ENCODE peak calls at places on chromosome 20, in seven cellular contexts. Y is K562, S is A549, E is H1, I is IMR-90, D is GM12878, H is HepG2. C is an unnamed sample.
A peak's percentile ranks its signal among the peaks of the same experiment; 100 is the strongest.

GRCh38 chr20:54088430-54088829 is 18.0 kb upstream of the BCAS1 start:
- DNase-seq in Y (no peak), S (no peak), E (no peak), I (no peak), D (no peak), H (no peak), C (no peak)

GRCh38 chr20:11229772-11230171 is 556.0 kb upstream of the JAG1 start:
- DNase-seq in Y (no peak), S (peak; percentile 66), E (no peak), I (peak; percentile 99), D (no peak), H (no peak), C (peak; percentile 34)

GRCh38 chr20:52049001-52049731 is 142.4 kb downstream of the ZFP64 start:
- DNase-seq in Y (no peak), S (no peak), E (peak; percentile 65), I (peak; percentile 27), D (no peak), H (no peak), C (no peak)

GRCh38 chr20:62355527-62356142 is 11.5 kb downstream of the LAMA5 start:
- DNase-seq in Y (no peak), S (peak; percentile 91), E (no peak), I (no peak), D (no peak), H (peak; percentile 65), C (no peak)

GRCh38 chr20:60516442-60516841 is 558.2 kb downstream of the CDH26 start:
- DNase-seq in Y (no peak), S (no peak), E (no peak), I (no peak), D (no peak), H (no peak), C (no peak)

GRCh38 chr20:49889943-49890650 is 25.2 kb downstream of the SPATA2 start:
- DNase-seq in Y (no peak), S (no peak), E (peak; percentile 85), I (no peak), D (no peak), H (no peak), C (no peak)

GRCh38 chr20:10658051-10658823 is 15.6 kb downstream of the JAG1 start:
- DNase-seq in Y (no peak), S (no peak), E (no peak), I (no peak), D (no peak), H (no peak), C (no peak)

GRCh38 chr20:62838511-62838910 is 21.7 kb downstream of the COL9A3 start:
- DNase-seq in Y (no peak), S (no peak), E (no peak), I (no peak), D (no peak), H (no peak), C (no peak)

GRCh38 chr20:4813076-4813838 is 91.5 kb downstream of the PRND start:
- DNase-seq in Y (no peak), S (no peak), E (no peak), I (no peak), D (peak; percentile 43), H (no peak), C (no peak)

GRCh38 chr20:57844626-57845596 is 135.1 kb upstream of the PMEPA1 start:
- DNase-seq in Y (no peak), S (no peak), E (no peak), I (no peak), D (no peak), H (no peak), C (no peak)
- TF ChIP-seq RAD21 in Y (no peak), S (no peak), E (no peak), I (no peak), D (no peak), H (no peak), C (no peak)

GRCh38 chr20:41175727-41176330 is 38.5 kb downstream of the PLCG1 start:
- DNase-seq in Y (no peak), S (no peak), E (peak; percentile 19), I (no peak), D (no peak), H (no peak), C (no peak)
- TF ChIP-seq RAD21 in Y (no peak), S (no peak), E (no peak), I (no peak), D (no peak), H (no peak), C (no peak)

GRCh38 chr20:47482705-47483104 is 19.0 kb upstream of the NCOA3 start:
- DNase-seq in Y (no peak), S (no peak), E (no peak), I (no peak), D (no peak), H (no peak), C (no peak)

GRCh38 chr20:47480705-47481104 is 21.0 kb upstream of the NCOA3 start:
- DNase-seq in Y (no peak), S (no peak), E (no peak), I (no peak), D (no peak), H (no peak), C (no peak)

GRCh38 chr20:47487175-47487917 is 14.3 kb upstream of the NCOA3 start:
- DNase-seq in Y (peak; percentile 53), S (no peak), E (no peak), I (peak; percentile 25), D (peak; percentile 99), H (no peak), C (no peak)

GRCh38 chr20:47481330-47482216 is 20.1 kb upstream of the NCOA3 start:
- DNase-seq in Y (no peak), S (no peak), E (no peak), I (no peak), D (no peak), H (no peak), C (no peak)

GRCh38 chr20:47484303-47484702 is 17.4 kb upstream of the NCOA3 start:
- DNase-seq in Y (no peak), S (no peak), E (no peak), I (no peak), D (no peak), H (no peak), C (no peak)
- TF ChIP-seq RAD21 in Y (no peak), S (no peak), E (no peak), I (no peak), D (no peak), H (no peak), C (no peak)

GRCh38 chr20:14616003-14616402 is 278.6 kb upstream of the FLRT3 start:
- DNase-seq in Y (no peak), S (no peak), E (no peak), I (no peak), D (no peak), H (no peak), C (no peak)
- TF ChIP-seq RAD21 in Y (no peak), S (no peak), E (no peak), I (no peak), D (no peak), H (no peak), C (no peak)

GRCh38 chr20:3803289-3803688 is 7.2 kb downstream of the CDC25B start:
- DNase-seq in Y (no peak), S (no peak), E (no peak), I (no peak), D (no peak), H (no peak), C (no peak)

GRCh38 chr20:3805594-3806264 is 9.6 kb downstream of the CDC25B start:
- DNase-seq in Y (peak; percentile 55), S (peak; percentile 72), E (no peak), I (peak; percentile 50), D (no peak), H (no peak), C (no peak)

GRCh38 chr20:3803854-3804253 is 7.7 kb downstream of the CDC25B start:
- DNase-seq in Y (no peak), S (no peak), E (no peak), I (no peak), D (no peak), H (no peak), C (no peak)

GRCh38 chr20:3804254-3804751 is 8.2 kb downstream of the CDC25B start:
- DNase-seq in Y (no peak), S (no peak), E (no peak), I (no peak), D (no peak), H (no peak), C (no peak)

GRCh38 chr20:3804781-3805180 is 8.7 kb downstream of the CDC25B start:
- DNase-seq in Y (no peak), S (no peak), E (no peak), I (no peak), D (no peak), H (no peak), C (no peak)
- TF ChIP-seq RAD21 in Y (no peak), S (no peak), E (no peak), I (no peak), D (no peak), H (no peak), C (no peak)

GRCh38 chr20:58251979-58252591 is 23.6 kb upstream of the ANKRD60 start:
- DNase-seq in Y (peak; percentile 87), S (peak; percentile 93), E (no peak), I (peak; percentile 96), D (no peak), H (peak; percentile 88), C (peak; percentile 80)

GRCh38 chr20:58260006-58260405 is 31.6 kb upstream of the ANKRD60 start:
- DNase-seq in Y (no peak), S (no peak), E (no peak), I (no peak), D (no peak), H (no peak), C (no peak)

GRCh38 chr20:58254890-58255289 is 26.4 kb upstream of the ANKRD60 start:
- DNase-seq in Y (no peak), S (no peak), E (no peak), I (no peak), D (no peak), H (no peak), C (no peak)

GRCh38 chr20:58256307-58256706 is 27.9 kb upstream of the ANKRD60 start:
- DNase-seq in Y (no peak), S (no peak), E (no peak), I (no peak), D (no peak), H (no peak), C (no peak)

GRCh38 chr20:58256842-58257241 is 28.4 kb upstream of the ANKRD60 start:
- DNase-seq in Y (no peak), S (no peak), E (no peak), I (no peak), D (no peak), H (no peak), C (no peak)
- TF ChIP-seq RAD21 in Y (no peak), S (no peak), E (no peak), I (no peak), D (no peak), H (no peak), C (no peak)

DNA sequence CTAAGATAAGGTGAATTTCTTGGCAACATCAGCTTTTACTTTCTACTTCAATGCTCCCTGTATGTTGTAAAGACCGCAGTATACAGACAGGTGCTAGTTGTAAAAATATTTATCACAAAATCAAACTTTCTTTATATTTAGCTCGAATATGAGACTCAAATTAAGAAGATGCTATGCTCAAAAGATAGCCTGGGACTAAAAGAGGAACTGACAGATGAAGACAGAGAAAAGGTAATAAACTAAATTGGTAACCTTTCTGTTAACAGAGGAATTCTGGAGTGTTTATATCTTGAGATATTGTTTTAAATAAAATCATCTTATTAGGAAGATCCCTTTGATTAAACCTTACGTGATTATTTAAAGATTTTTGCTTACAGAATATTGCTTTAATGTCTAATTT is 19.5 kb downstream of the KIZ start:
- DNase-seq in Y (no peak), S (no peak), E (no peak), I (no peak), D (no peak), H (no peak), C (no peak)
- TF ChIP-seq RAD21 in Y (no peak), S (no peak), E (no peak), I (no peak), D (no peak), H (no peak), C (no peak)

C was measured in HCT116.